ENCODE peak calls at places on chromosomes 1 and 21, in eight cellular contexts. One of them, this sample, is unnamed. For H3K36me3, the result is how much of the 10 kb centered on the place peaks cover.

GRCh38 chr21:43881283-43881682 is 16.3 kb downstream of the AGPAT3 start:
- DNase-seq in CD8-positive, alpha-beta T cell: no peak
- DNase-seq in hepatocyte: no peak
- DNase-seq in body of pancreas: no peak
- DNase-seq in testis: no peak
- DNase-seq in naive thymus-derived CD4-positive, alpha-beta T cell: no peak
- DNase-seq in H1: no peak
- DNase-seq in ascending aorta: no peak
- DNase-seq in this sample: no peak

GRCh38 chr1:170146861-170147260 is 1.1 kb downstream of the NTMT2 start:
- DNase-seq in body of pancreas: no peak
- DNase-seq in naive thymus-derived CD4-positive, alpha-beta T cell: peak
- DNase-seq in H1: no peak
- DNase-seq in ascending aorta: no peak
- DNase-seq in testis: no peak
- DNase-seq in CD8-positive, alpha-beta T cell: no peak
- DNase-seq in hepatocyte: no peak
- DNase-seq in this sample: no peak

GRCh38 chr1:151545542-151545941 is 5.4 kb downstream of the TUFT1 start:
- DNase-seq in body of pancreas: no peak
- DNase-seq in naive thymus-derived CD4-positive, alpha-beta T cell: no peak
- DNase-seq in hepatocyte: no peak
- DNase-seq in H1: no peak
- DNase-seq in ascending aorta: no peak
- DNase-seq in CD8-positive, alpha-beta T cell: no peak
- DNase-seq in testis: no peak
- DNase-seq in this sample: no peak

GRCh38 chr21:45959182-45959581 is 22.4 kb upstream of the COL6A1 start:
- DNase-seq in body of pancreas: no peak
- DNase-seq in naive thymus-derived CD4-positive, alpha-beta T cell: no peak
- DNase-seq in testis: no peak
- DNase-seq in H1: no peak
- DNase-seq in CD8-positive, alpha-beta T cell: no peak
- DNase-seq in hepatocyte: no peak
- DNase-seq in ascending aorta: no peak
- DNase-seq in this sample: no peak

GRCh38 chr1:66316464-66317155 is 217.3 kb upstream of the SGIP1 start:
- DNase-seq in hepatocyte: no peak
- DNase-seq in CD8-positive, alpha-beta T cell: no peak
- DNase-seq in ascending aorta: no peak
- DNase-seq in body of pancreas: no peak
- DNase-seq in naive thymus-derived CD4-positive, alpha-beta T cell: peak
- DNase-seq in testis: no peak
- DNase-seq in H1: no peak
- DNase-seq in this sample: no peak

GRCh38 chr1:97379387-97380075 is 541.3 kb downstream of the DPYD start:
- DNase-seq in H1: no peak
- DNase-seq in hepatocyte: no peak
- DNase-seq in testis: no peak
- DNase-seq in ascending aorta: no peak
- DNase-seq in naive thymus-derived CD4-positive, alpha-beta T cell: no peak
- DNase-seq in body of pancreas: no peak
- DNase-seq in CD8-positive, alpha-beta T cell: no peak
- DNase-seq in this sample: peak

GRCh38 chr1:71785470-71785869 is 496.9 kb downstream of the NEGR1 start:
- DNase-seq in testis: no peak
- DNase-seq in body of pancreas: peak
- DNase-seq in CD8-positive, alpha-beta T cell: no peak
- DNase-seq in ascending aorta: no peak
- DNase-seq in H1: no peak
- DNase-seq in naive thymus-derived CD4-positive, alpha-beta T cell: no peak
- DNase-seq in hepatocyte: peak
- DNase-seq in this sample: peak

GRCh38 chr1:50633465-50633864 is 210.2 kb upstream of the DMRTA2 start:
- DNase-seq in testis: peak
- DNase-seq in H1: no peak
- DNase-seq in ascending aorta: no peak
- DNase-seq in body of pancreas: no peak
- DNase-seq in hepatocyte: peak
- DNase-seq in naive thymus-derived CD4-positive, alpha-beta T cell: no peak
- DNase-seq in CD8-positive, alpha-beta T cell: no peak
- DNase-seq in this sample: no peak

GRCh38 chr21:32749662-32750061 is 21.8 kb upstream of the SYNJ1 start:
- DNase-seq in ascending aorta: no peak
- DNase-seq in naive thymus-derived CD4-positive, alpha-beta T cell: no peak
- DNase-seq in hepatocyte: no peak
- DNase-seq in testis: no peak
- DNase-seq in body of pancreas: no peak
- DNase-seq in CD8-positive, alpha-beta T cell: no peak
- DNase-seq in H1: no peak
- DNase-seq in this sample: no peak

GRCh38 chr21:32757804-32758203 is 13.8 kb downstream of the PAXBP1 start:
- DNase-seq in body of pancreas: no peak
- DNase-seq in naive thymus-derived CD4-positive, alpha-beta T cell: no peak
- DNase-seq in H1: no peak
- DNase-seq in testis: no peak
- DNase-seq in hepatocyte: no peak
- DNase-seq in ascending aorta: no peak
- DNase-seq in CD8-positive, alpha-beta T cell: no peak
- DNase-seq in this sample: no peak

GRCh38 chr21:32756096-32756495 is 15.5 kb downstream of the PAXBP1 start:
- DNase-seq in CD8-positive, alpha-beta T cell: no peak
- DNase-seq in body of pancreas: no peak
- DNase-seq in testis: no peak
- DNase-seq in ascending aorta: no peak
- DNase-seq in H1: no peak
- DNase-seq in naive thymus-derived CD4-positive, alpha-beta T cell: no peak
- DNase-seq in hepatocyte: no peak
- DNase-seq in this sample: no peak

GRCh38 chr21:32750405-32750804 is 21.1 kb downstream of the PAXBP1 start:
- DNase-seq in H1: no peak
- DNase-seq in naive thymus-derived CD4-positive, alpha-beta T cell: no peak
- DNase-seq in body of pancreas: no peak
- DNase-seq in testis: no peak
- DNase-seq in ascending aorta: no peak
- DNase-seq in CD8-positive, alpha-beta T cell: no peak
- DNase-seq in hepatocyte: no peak
- DNase-seq in this sample: no peak

GRCh38 chr21:32753818-32754610 is 17.5 kb downstream of the PAXBP1 start:
- DNase-seq in testis: no peak
- DNase-seq in ascending aorta: no peak
- DNase-seq in body of pancreas: no peak
- DNase-seq in CD8-positive, alpha-beta T cell: no peak
- DNase-seq in hepatocyte: no peak
- DNase-seq in H1: no peak
- DNase-seq in naive thymus-derived CD4-positive, alpha-beta T cell: no peak
- DNase-seq in this sample: no peak
- H3K36me3 ChIP-seq in testis: under half
- H3K36me3 ChIP-seq in ascending aorta: half or more
- H3K36me3 ChIP-seq in body of pancreas: under half
- H3K36me3 ChIP-seq in CD8-positive, alpha-beta T cell: under half
- H3K36me3 ChIP-seq in hepatocyte: under half
- H3K36me3 ChIP-seq in H1: half or more
- H3K36me3 ChIP-seq in naive thymus-derived CD4-positive, alpha-beta T cell: under half
- H3K36me3 ChIP-seq in this sample: half or more

DNA sequence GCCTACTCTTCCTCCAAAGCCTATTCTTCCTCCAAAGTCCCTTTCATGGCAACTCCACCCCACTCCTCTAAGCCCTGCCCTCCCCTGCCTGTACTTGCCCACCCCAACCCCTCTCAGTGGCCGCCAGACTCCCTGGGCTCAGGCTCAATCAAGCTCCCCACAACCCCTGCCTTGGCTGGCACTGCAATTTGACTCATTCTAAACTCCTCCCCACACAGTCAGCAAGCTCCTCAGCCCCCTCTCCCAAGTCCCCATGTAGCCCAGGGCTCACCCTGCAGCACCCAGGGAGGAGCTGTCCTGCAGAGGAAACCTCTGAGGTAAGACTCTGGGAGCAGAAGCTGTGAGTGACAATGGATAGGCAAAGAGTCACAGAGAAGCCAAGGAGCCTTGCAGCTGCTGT is 3.6 kb upstream of the VSIG8 start:
- DNase-seq in hepatocyte: no peak
- DNase-seq in body of pancreas: no peak
- DNase-seq in ascending aorta: no peak
- DNase-seq in CD8-positive, alpha-beta T cell: no peak
- DNase-seq in naive thymus-derived CD4-positive, alpha-beta T cell: no peak
- DNase-seq in testis: no peak
- DNase-seq in H1: no peak
- DNase-seq in this sample: peak
- H3K4me3 ChIP-seq in hepatocyte: no peak
- H3K4me3 ChIP-seq in body of pancreas: no peak
- H3K4me3 ChIP-seq in ascending aorta: no peak
- H3K4me3 ChIP-seq in CD8-positive, alpha-beta T cell: no peak
- H3K4me3 ChIP-seq in naive thymus-derived CD4-positive, alpha-beta T cell: no peak
- H3K4me3 ChIP-seq in testis: no peak
- H3K4me3 ChIP-seq in H1: no peak
- H3K4me3 ChIP-seq in this sample: no peak

GRCh38 chr1:1799716-1800115 is 21.4 kb upstream of the NADK start:
- DNase-seq in testis: no peak
- DNase-seq in ascending aorta: no peak
- DNase-seq in hepatocyte: no peak
- DNase-seq in body of pancreas: no peak
- DNase-seq in CD8-positive, alpha-beta T cell: no peak
- DNase-seq in H1: no peak
- DNase-seq in naive thymus-derived CD4-positive, alpha-beta T cell: no peak
- DNase-seq in this sample: no peak

GRCh38 chr1:1794999-1795398 is 16.7 kb upstream of the NADK start:
- DNase-seq in naive thymus-derived CD4-positive, alpha-beta T cell: no peak
- DNase-seq in body of pancreas: no peak
- DNase-seq in H1: no peak
- DNase-seq in hepatocyte: no peak
- DNase-seq in testis: no peak
- DNase-seq in ascending aorta: no peak
- DNase-seq in CD8-positive, alpha-beta T cell: no peak
- DNase-seq in this sample: no peak

GRCh38 chr1:1793481-1794244 is 15.4 kb upstream of the NADK start:
- DNase-seq in H1: no peak
- DNase-seq in ascending aorta: no peak
- DNase-seq in body of pancreas: no peak
- DNase-seq in CD8-positive, alpha-beta T cell: no peak
- DNase-seq in testis: no peak
- DNase-seq in hepatocyte: no peak
- DNase-seq in naive thymus-derived CD4-positive, alpha-beta T cell: no peak
- DNase-seq in this sample: no peak

DNA sequence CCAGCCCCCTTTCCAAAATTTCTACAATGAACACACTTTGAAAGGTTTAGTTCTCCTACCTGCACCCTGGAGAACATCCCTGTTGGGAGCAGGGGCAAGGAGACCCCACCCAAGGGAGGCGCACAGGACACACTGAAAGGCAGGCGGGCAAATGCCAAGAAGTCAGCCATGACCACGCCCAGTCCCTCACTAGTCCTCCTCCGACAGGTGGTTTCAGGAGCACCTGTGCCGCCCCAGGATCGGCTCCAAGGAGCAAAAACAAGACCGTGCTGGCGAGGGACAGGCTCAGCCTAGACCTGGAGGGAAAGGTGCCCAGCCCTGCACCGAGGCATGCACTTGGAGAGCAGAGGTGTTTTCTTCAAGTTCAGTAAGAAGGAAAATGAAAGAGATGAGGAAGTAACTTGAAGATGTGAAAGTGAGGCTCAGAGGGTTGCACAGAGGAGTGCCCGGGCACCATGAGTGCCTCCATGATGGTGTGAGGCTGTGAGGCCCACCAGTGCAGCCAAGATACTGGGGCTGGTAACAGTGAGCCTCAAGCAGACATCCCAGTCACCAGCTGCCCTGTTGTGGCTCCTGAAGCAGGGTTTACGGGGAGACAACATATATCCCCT is 19.6 kb upstream of the NADK start:
- DNase-seq in body of pancreas: no peak
- DNase-seq in naive thymus-derived CD4-positive, alpha-beta T cell: no peak
- DNase-seq in testis: no peak
- DNase-seq in ascending aorta: no peak
- DNase-seq in CD8-positive, alpha-beta T cell: no peak
- DNase-seq in hepatocyte: no peak
- DNase-seq in H1: no peak
- DNase-seq in this sample: no peak
- H3K36me3 ChIP-seq in body of pancreas: under half
- H3K36me3 ChIP-seq in naive thymus-derived CD4-positive, alpha-beta T cell: under half
- H3K36me3 ChIP-seq in testis: under half
- H3K36me3 ChIP-seq in ascending aorta: half or more
- H3K36me3 ChIP-seq in CD8-positive, alpha-beta T cell: under half
- H3K36me3 ChIP-seq in hepatocyte: under half
- H3K36me3 ChIP-seq in H1: half or more
- H3K36me3 ChIP-seq in this sample: half or more

DNA sequence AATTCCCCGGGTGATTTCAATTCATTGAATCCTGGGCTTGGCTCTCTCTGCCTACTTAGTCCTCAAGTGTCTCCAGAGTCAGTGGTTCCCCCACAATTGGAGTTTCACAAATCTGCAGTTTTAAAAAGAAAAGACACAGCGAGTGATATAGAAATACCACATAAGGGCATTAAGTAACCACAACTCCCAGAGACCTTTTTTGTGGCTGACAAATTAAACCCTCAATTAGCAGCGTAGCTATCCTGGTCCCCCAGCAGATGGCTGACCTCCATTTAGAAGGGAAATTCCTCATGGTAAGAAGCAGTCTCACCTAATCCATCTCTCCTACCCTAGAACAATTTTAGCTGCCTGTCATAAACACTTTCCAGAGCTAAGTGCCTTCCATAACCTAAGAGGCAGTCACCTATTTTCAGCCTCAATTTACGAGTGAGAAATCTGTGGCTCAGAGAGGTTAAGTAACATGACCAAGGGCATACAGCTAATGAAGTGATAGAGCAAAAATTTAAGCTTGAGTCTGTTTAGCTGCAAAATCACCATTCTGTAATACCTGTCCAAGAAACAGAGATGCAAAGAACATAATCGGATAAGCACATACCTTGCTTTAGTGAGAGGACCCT is 56.0 kb upstream of the NBPF3 start:
- DNase-seq in testis: no peak
- DNase-seq in CD8-positive, alpha-beta T cell: no peak
- DNase-seq in hepatocyte: no peak
- DNase-seq in naive thymus-derived CD4-positive, alpha-beta T cell: no peak
- DNase-seq in body of pancreas: no peak
- DNase-seq in ascending aorta: no peak
- DNase-seq in H1: no peak
- DNase-seq in this sample: no peak
- H3K4me3 ChIP-seq in testis: no peak
- H3K4me3 ChIP-seq in CD8-positive, alpha-beta T cell: no peak
- H3K4me3 ChIP-seq in hepatocyte: no peak
- H3K4me3 ChIP-seq in naive thymus-derived CD4-positive, alpha-beta T cell: no peak
- H3K4me3 ChIP-seq in body of pancreas: no peak
- H3K4me3 ChIP-seq in ascending aorta: no peak
- H3K4me3 ChIP-seq in H1: no peak
- H3K4me3 ChIP-seq in this sample: no peak

DNA sequence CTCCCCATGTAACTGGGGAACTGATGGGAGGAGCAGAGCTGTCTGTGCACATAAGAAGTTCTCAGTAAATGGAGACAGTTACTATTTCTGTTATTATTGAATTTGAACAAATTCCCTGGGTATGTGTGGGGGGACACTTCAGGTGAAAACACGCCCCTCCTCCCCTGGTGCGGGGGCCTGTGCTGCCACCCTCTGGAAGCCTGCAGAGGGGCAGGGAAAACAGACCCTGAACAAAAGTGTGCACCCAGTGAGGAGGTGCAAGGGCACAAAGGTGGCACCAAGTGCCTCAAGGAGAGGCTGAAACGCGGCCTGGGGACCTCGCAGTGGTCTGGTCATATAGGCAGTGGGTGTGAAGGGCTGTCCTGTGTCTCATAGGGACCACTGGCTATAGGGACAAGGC is 18.2 kb upstream of the NADK start:
- DNase-seq in testis: no peak
- DNase-seq in hepatocyte: no peak
- DNase-seq in ascending aorta: no peak
- DNase-seq in naive thymus-derived CD4-positive, alpha-beta T cell: peak
- DNase-seq in CD8-positive, alpha-beta T cell: peak
- DNase-seq in H1: no peak
- DNase-seq in body of pancreas: no peak
- DNase-seq in this sample: no peak
- H3K36me3 ChIP-seq in testis: under half
- H3K36me3 ChIP-seq in hepatocyte: under half
- H3K36me3 ChIP-seq in ascending aorta: half or more
- H3K36me3 ChIP-seq in naive thymus-derived CD4-positive, alpha-beta T cell: under half
- H3K36me3 ChIP-seq in CD8-positive, alpha-beta T cell: under half
- H3K36me3 ChIP-seq in H1: half or more
- H3K36me3 ChIP-seq in body of pancreas: under half
- H3K36me3 ChIP-seq in this sample: half or more